ENCODE peak calls at places on chromosomes 2 and 18, in eight cellular contexts. One of them, this sample, is unnamed.

GRCh38 chr2:182713611-182714010 is 2.4 kb upstream of the DNAJC10 start:
- DNase-seq in T-helper 9 cell: no peak
- DNase-seq in T-helper 2 cell treated with Interferon-gamma antibody and Interleukin-4, amounts not matched to agents 5 μg/mL and 100 μg/mL, for 36 hours: no peak
- DNase-seq in mesenteric fat pad: no peak
- DNase-seq in HEK293T: no peak
- DNase-seq in stromal cell of bone marrow: no peak
- DNase-seq in head of caudate nucleus: no peak
- DNase-seq in cardiac muscle cell: peak; percentile 43
- DNase-seq in this sample: no peak

GRCh38 chr2:96760986-96761832 is 507 bp downstream of the CNNM4 start:
- DNase-seq in T-helper 2 cell treated with Interferon-gamma antibody and Interleukin-4, amounts not matched to agents 5 μg/mL and 100 μg/mL, for 36 hours: no peak
- DNase-seq in T-helper 9 cell: no peak
- DNase-seq in mesenteric fat pad: no peak
- DNase-seq in HEK293T: no peak
- DNase-seq in cardiac muscle cell: peak; percentile 41
- DNase-seq in head of caudate nucleus: no peak
- DNase-seq in stromal cell of bone marrow: no peak
- DNase-seq in this sample: peak; percentile 56

GRCh38 chr2:230557056-230557455 is 141.1 kb downstream of the SP100 start:
- DNase-seq in mesenteric fat pad: no peak
- DNase-seq in stromal cell of bone marrow: no peak
- DNase-seq in T-helper 9 cell: no peak
- DNase-seq in head of caudate nucleus: no peak
- DNase-seq in T-helper 2 cell treated with Interferon-gamma antibody and Interleukin-4, amounts not matched to agents 5 μg/mL and 100 μg/mL, for 36 hours: no peak
- DNase-seq in cardiac muscle cell: no peak
- DNase-seq in HEK293T: no peak
- DNase-seq in this sample: no peak

GRCh38 chr18:46418657-46419260 is 238.3 kb downstream of the LOXHD1 start:
- DNase-seq in cardiac muscle cell: no peak
- DNase-seq in T-helper 2 cell treated with Interferon-gamma antibody and Interleukin-4, amounts not matched to agents 5 μg/mL and 100 μg/mL, for 36 hours: no peak
- DNase-seq in HEK293T: no peak
- DNase-seq in stromal cell of bone marrow: no peak
- DNase-seq in T-helper 9 cell: no peak
- DNase-seq in mesenteric fat pad: no peak
- DNase-seq in head of caudate nucleus: no peak
- DNase-seq in this sample: no peak

GRCh38 chr2:158187908-158188307 is 86.2 kb downstream of the UPP2 start:
- DNase-seq in cardiac muscle cell: no peak
- DNase-seq in HEK293T: no peak
- DNase-seq in head of caudate nucleus: no peak
- DNase-seq in T-helper 2 cell treated with Interferon-gamma antibody and Interleukin-4, amounts not matched to agents 5 μg/mL and 100 μg/mL, for 36 hours: no peak
- DNase-seq in mesenteric fat pad: no peak
- DNase-seq in stromal cell of bone marrow: no peak
- DNase-seq in T-helper 9 cell: no peak
- DNase-seq in this sample: no peak

GRCh38 chr18:13452448-13452811 is 233.9 kb downstream of the LDLRAD4 start:
- DNase-seq in stromal cell of bone marrow: peak; percentile 71
- DNase-seq in T-helper 9 cell: no peak
- DNase-seq in head of caudate nucleus: peak; percentile 57
- DNase-seq in T-helper 2 cell treated with Interferon-gamma antibody and Interleukin-4, amounts not matched to agents 5 μg/mL and 100 μg/mL, for 36 hours: no peak
- DNase-seq in mesenteric fat pad: no peak
- DNase-seq in HEK293T: no peak
- DNase-seq in cardiac muscle cell: peak; percentile 43
- DNase-seq in this sample: no peak

GRCh38 chr2:14750433-14750832 is 117.9 kb downstream of the LRATD1 start:
- DNase-seq in mesenteric fat pad: no peak
- DNase-seq in HEK293T: no peak
- DNase-seq in T-helper 2 cell treated with Interferon-gamma antibody and Interleukin-4, amounts not matched to agents 5 μg/mL and 100 μg/mL, for 36 hours: no peak
- DNase-seq in cardiac muscle cell: no peak
- DNase-seq in T-helper 9 cell: no peak
- DNase-seq in stromal cell of bone marrow: no peak
- DNase-seq in head of caudate nucleus: no peak
- DNase-seq in this sample: no peak

GRCh38 chr2:168626096-168626495 is 170.0 kb downstream of the CERS6 start:
- DNase-seq in HEK293T: no peak
- DNase-seq in mesenteric fat pad: no peak
- DNase-seq in cardiac muscle cell: no peak
- DNase-seq in stromal cell of bone marrow: no peak
- DNase-seq in T-helper 2 cell treated with Interferon-gamma antibody and Interleukin-4, amounts not matched to agents 5 μg/mL and 100 μg/mL, for 36 hours: no peak
- DNase-seq in T-helper 9 cell: no peak
- DNase-seq in head of caudate nucleus: no peak
- DNase-seq in this sample: no peak

GRCh38 chr2:42970151-42970550 is 177.8 kb upstream of the HAAO start:
- DNase-seq in head of caudate nucleus: no peak
- DNase-seq in T-helper 9 cell: no peak
- DNase-seq in cardiac muscle cell: no peak
- DNase-seq in mesenteric fat pad: no peak
- DNase-seq in T-helper 2 cell treated with Interferon-gamma antibody and Interleukin-4, amounts not matched to agents 5 μg/mL and 100 μg/mL, for 36 hours: no peak
- DNase-seq in HEK293T: no peak
- DNase-seq in stromal cell of bone marrow: no peak
- DNase-seq in this sample: no peak

GRCh38 chr2:165847001-165847400 is 53.0 kb upstream of the GALNT3 start:
- DNase-seq in cardiac muscle cell: no peak
- DNase-seq in HEK293T: peak; percentile 13
- DNase-seq in T-helper 9 cell: no peak
- DNase-seq in stromal cell of bone marrow: no peak
- DNase-seq in head of caudate nucleus: no peak
- DNase-seq in mesenteric fat pad: no peak
- DNase-seq in T-helper 2 cell treated with Interferon-gamma antibody and Interleukin-4, amounts not matched to agents 5 μg/mL and 100 μg/mL, for 36 hours: no peak
- DNase-seq in this sample: no peak

GRCh38 chr2:187228986-187229385 is 219.1 kb downstream of the CALCRL start:
- DNase-seq in T-helper 9 cell: no peak
- DNase-seq in T-helper 2 cell treated with Interferon-gamma antibody and Interleukin-4, amounts not matched to agents 5 μg/mL and 100 μg/mL, for 36 hours: no peak
- DNase-seq in mesenteric fat pad: no peak
- DNase-seq in stromal cell of bone marrow: no peak
- DNase-seq in head of caudate nucleus: no peak
- DNase-seq in HEK293T: no peak
- DNase-seq in cardiac muscle cell: no peak
- DNase-seq in this sample: no peak

GRCh38 chr18:33014060-33014796 is 241.4 kb upstream of the KLHL14 start:
- DNase-seq in T-helper 9 cell: no peak
- DNase-seq in HEK293T: no peak
- DNase-seq in head of caudate nucleus: no peak
- DNase-seq in stromal cell of bone marrow: no peak
- DNase-seq in mesenteric fat pad: no peak
- DNase-seq in cardiac muscle cell: no peak
- DNase-seq in T-helper 2 cell treated with Interferon-gamma antibody and Interleukin-4, amounts not matched to agents 5 μg/mL and 100 μg/mL, for 36 hours: no peak
- DNase-seq in this sample: no peak

GRCh38 chr2:190467575-190468083 is 59.5 kb downstream of the MFSD6 start:
- DNase-seq in HEK293T: no peak
- DNase-seq in T-helper 2 cell treated with Interferon-gamma antibody and Interleukin-4, amounts not matched to agents 5 μg/mL and 100 μg/mL, for 36 hours: no peak
- DNase-seq in mesenteric fat pad: no peak
- DNase-seq in stromal cell of bone marrow: peak; percentile 65
- DNase-seq in T-helper 9 cell: no peak
- DNase-seq in head of caudate nucleus: no peak
- DNase-seq in cardiac muscle cell: no peak
- DNase-seq in this sample: no peak

GRCh38 chr18:50986360-50987087 is 18.7 kb downstream of the ELAC1 start:
- DNase-seq in cardiac muscle cell: no peak
- DNase-seq in T-helper 2 cell treated with Interferon-gamma antibody and Interleukin-4, amounts not matched to agents 5 μg/mL and 100 μg/mL, for 36 hours: no peak
- DNase-seq in head of caudate nucleus: no peak
- DNase-seq in mesenteric fat pad: no peak
- DNase-seq in stromal cell of bone marrow: no peak
- DNase-seq in HEK293T: no peak
- DNase-seq in T-helper 9 cell: no peak
- DNase-seq in this sample: no peak